ENCODE peak calls at places on chromosomes 5 and 9, in four cellular contexts. One of them, this sample, is unnamed.

GRCh38 chr5:96051401-96051830 is 89.8 kb upstream of the ELL2 start:
- DNase-seq in CD4-positive, alpha-beta T cell: no peak
- DNase-seq in aorta: no peak
- DNase-seq in heart right ventricle: no peak
- DNase-seq in this sample: no peak

GRCh38 chr9:107282268-107282667 is 811 bp upstream of the RAD23B start:
- DNase-seq in CD4-positive, alpha-beta T cell: no peak
- DNase-seq in aorta: no peak
- DNase-seq in heart right ventricle: no peak
- DNase-seq in this sample: peak

GRCh38 chr9:19102181-19102630 is 498 bp downstream of the HAUS6 start:
- DNase-seq in CD4-positive, alpha-beta T cell: peak
- DNase-seq in aorta: no peak
- DNase-seq in heart right ventricle: no peak
- DNase-seq in this sample: peak

GRCh38 chr9:77899679-77900354 is 131.8 kb downstream of the GNAQ start:
- DNase-seq in CD4-positive, alpha-beta T cell: no peak
- DNase-seq in aorta: no peak
- DNase-seq in heart right ventricle: no peak
- DNase-seq in this sample: no peak

GRCh38 chr9:132672413-132672690 is 2.1 kb downstream of the GTF3C4 start:
- DNase-seq in CD4-positive, alpha-beta T cell: no peak
- DNase-seq in aorta: no peak
- DNase-seq in heart right ventricle: no peak
- DNase-seq in this sample: no peak

GRCh38 chr5:132759114-132760042 is 12.2 kb downstream of the CCNI2 start:
- DNase-seq in CD4-positive, alpha-beta T cell: no peak
- DNase-seq in aorta: no peak
- DNase-seq in heart right ventricle: no peak
- DNase-seq in this sample: no peak

GRCh38 chr9:79220246-79220645 is 351.5 kb upstream of the TLE4 start:
- DNase-seq in CD4-positive, alpha-beta T cell: no peak
- DNase-seq in aorta: no peak
- DNase-seq in heart right ventricle: no peak
- DNase-seq in this sample: no peak

GRCh38 chr5:170070556-170071412 is 34.9 kb upstream of the FOXI1 start:
- DNase-seq in CD4-positive, alpha-beta T cell: no peak
- DNase-seq in aorta: no peak
- DNase-seq in heart right ventricle: peak
- DNase-seq in this sample: peak

GRCh38 chr5:52015760-52016159 is 632.5 kb downstream of the ISL1 start:
- DNase-seq in CD4-positive, alpha-beta T cell: no peak
- DNase-seq in aorta: no peak
- DNase-seq in heart right ventricle: no peak
- DNase-seq in this sample: no peak

GRCh38 chr9:134585746-134586706 is 55.6 kb upstream of the COL5A1 start:
- DNase-seq in CD4-positive, alpha-beta T cell: no peak
- DNase-seq in aorta: no peak
- DNase-seq in heart right ventricle: no peak
- DNase-seq in this sample: no peak

GRCh38 chr5:61052870-61053269 is 107.9 kb downstream of the NDUFAF2 start:
- DNase-seq in CD4-positive, alpha-beta T cell: no peak
- DNase-seq in aorta: no peak
- DNase-seq in heart right ventricle: no peak
- DNase-seq in this sample: no peak

GRCh38 chr9:92538541-92538940 is 2.8 kb upstream of the ECM2 start:
- DNase-seq in CD4-positive, alpha-beta T cell: no peak
- DNase-seq in aorta: no peak
- DNase-seq in heart right ventricle: no peak
- DNase-seq in this sample: no peak

GRCh38 chr5:166865206-166865605 is 1426.2 kb upstream of the WWC1 start:
- DNase-seq in CD4-positive, alpha-beta T cell: no peak
- DNase-seq in aorta: no peak
- DNase-seq in heart right ventricle: no peak
- DNase-seq in this sample: no peak

GRCh38 chr5:14168139-14168792 is 25.1 kb downstream of the TRIO start:
- DNase-seq in CD4-positive, alpha-beta T cell: no peak
- DNase-seq in aorta: no peak
- DNase-seq in heart right ventricle: no peak
- DNase-seq in this sample: peak

GRCh38 chr5:135320718-135321484 is 78.1 kb downstream of the MACROH2A1 start:
- DNase-seq in CD4-positive, alpha-beta T cell: no peak
- DNase-seq in aorta: no peak
- DNase-seq in heart right ventricle: no peak
- DNase-seq in this sample: no peak

GRCh38 chr9:13769006-13769405 is 489.5 kb upstream of the MPDZ start:
- DNase-seq in CD4-positive, alpha-beta T cell: no peak
- DNase-seq in aorta: no peak
- DNase-seq in heart right ventricle: no peak
- DNase-seq in this sample: no peak

GRCh38 chr5:168291961-168292782 is 727 bp downstream of the WWC1 start:
- DNase-seq in CD4-positive, alpha-beta T cell: no peak
- DNase-seq in aorta: no peak
- DNase-seq in heart right ventricle: no peak
- DNase-seq in this sample: no peak

GRCh38 chr5:33227247-33227646 is 213.5 kb upstream of the TARS1 start:
- DNase-seq in CD4-positive, alpha-beta T cell: no peak
- DNase-seq in aorta: no peak
- DNase-seq in heart right ventricle: no peak
- DNase-seq in this sample: no peak

GRCh38 chr5:138694146-138694545 is 59.1 kb upstream of the CTNNA1 start:
- DNase-seq in CD4-positive, alpha-beta T cell: no peak
- DNase-seq in aorta: no peak
- DNase-seq in heart right ventricle: no peak
- DNase-seq in this sample: no peak

GRCh38 chr5:14502291-14502690 is 79.3 kb upstream of the OTULINL start:
- DNase-seq in CD4-positive, alpha-beta T cell: no peak
- DNase-seq in aorta: no peak
- DNase-seq in heart right ventricle: no peak
- DNase-seq in this sample: no peak

GRCh38 chr5:173324115-173325001 is 3.9 kb downstream of the STC2 start:
- DNase-seq in CD4-positive, alpha-beta T cell: no peak
- DNase-seq in aorta: peak
- DNase-seq in heart right ventricle: peak
- DNase-seq in this sample: no peak

GRCh38 chr5:173323799-173324114 is 4.5 kb downstream of the STC2 start:
- DNase-seq in CD4-positive, alpha-beta T cell: no peak
- DNase-seq in aorta: no peak
- DNase-seq in heart right ventricle: no peak
- DNase-seq in this sample: no peak

GRCh38 chr5:173321886-173322285 is 6.3 kb downstream of the STC2 start:
- DNase-seq in CD4-positive, alpha-beta T cell: no peak
- DNase-seq in aorta: no peak
- DNase-seq in heart right ventricle: no peak
- DNase-seq in this sample: no peak

GRCh38 chr5:173325091-173325698 is 3.0 kb downstream of the STC2 start:
- DNase-seq in CD4-positive, alpha-beta T cell: no peak
- DNase-seq in aorta: no peak
- DNase-seq in heart right ventricle: no peak
- DNase-seq in this sample: no peak

GRCh38 chr5:173323121-173323798 is 5.0 kb downstream of the STC2 start:
- DNase-seq in CD4-positive, alpha-beta T cell: no peak
- DNase-seq in aorta: no peak
- DNase-seq in heart right ventricle: no peak
- DNase-seq in this sample: no peak
- H3K27ac ChIP-seq in CD4-positive, alpha-beta T cell: no peak
- H3K27ac ChIP-seq in aorta: no peak
- H3K27ac ChIP-seq in heart right ventricle: peak
- H3K27ac ChIP-seq in this sample: no peak

GRCh38 chr5:144800169-144800568 is 629.5 kb downstream of the KCTD16 start:
- DNase-seq in CD4-positive, alpha-beta T cell: no peak
- DNase-seq in aorta: no peak
- DNase-seq in heart right ventricle: no peak
- DNase-seq in this sample: no peak

GRCh38 chr5:144794922-144795321 is 624.2 kb downstream of the KCTD16 start:
- DNase-seq in CD4-positive, alpha-beta T cell: no peak
- DNase-seq in aorta: no peak
- DNase-seq in heart right ventricle: no peak
- DNase-seq in this sample: no peak

GRCh38 chr5:144798595-144798994 is 627.9 kb downstream of the KCTD16 start:
- DNase-seq in CD4-positive, alpha-beta T cell: no peak
- DNase-seq in aorta: no peak
- DNase-seq in heart right ventricle: no peak
- DNase-seq in this sample: no peak
- H3K27ac ChIP-seq in CD4-positive, alpha-beta T cell: no peak
- H3K27ac ChIP-seq in aorta: no peak
- H3K27ac ChIP-seq in heart right ventricle: no peak
- H3K27ac ChIP-seq in this sample: no peak

GRCh38 chr9:20815923-20816703 is 132.1 kb downstream of the FOCAD start:
- DNase-seq in CD4-positive, alpha-beta T cell: no peak
- DNase-seq in aorta: no peak
- DNase-seq in heart right ventricle: no peak
- DNase-seq in this sample: no peak
- H3K27ac ChIP-seq in CD4-positive, alpha-beta T cell: no peak
- H3K27ac ChIP-seq in aorta: no peak
- H3K27ac ChIP-seq in heart right ventricle: no peak
- H3K27ac ChIP-seq in this sample: no peak

GRCh38 chr9:36318212-36318802 is 60.1 kb upstream of the GNE start:
- DNase-seq in CD4-positive, alpha-beta T cell: no peak
- DNase-seq in aorta: no peak
- DNase-seq in heart right ventricle: no peak
- DNase-seq in this sample: no peak
- H3K27ac ChIP-seq in CD4-positive, alpha-beta T cell: no peak
- H3K27ac ChIP-seq in aorta: no peak
- H3K27ac ChIP-seq in heart right ventricle: no peak
- H3K27ac ChIP-seq in this sample: no peak

DNA sequence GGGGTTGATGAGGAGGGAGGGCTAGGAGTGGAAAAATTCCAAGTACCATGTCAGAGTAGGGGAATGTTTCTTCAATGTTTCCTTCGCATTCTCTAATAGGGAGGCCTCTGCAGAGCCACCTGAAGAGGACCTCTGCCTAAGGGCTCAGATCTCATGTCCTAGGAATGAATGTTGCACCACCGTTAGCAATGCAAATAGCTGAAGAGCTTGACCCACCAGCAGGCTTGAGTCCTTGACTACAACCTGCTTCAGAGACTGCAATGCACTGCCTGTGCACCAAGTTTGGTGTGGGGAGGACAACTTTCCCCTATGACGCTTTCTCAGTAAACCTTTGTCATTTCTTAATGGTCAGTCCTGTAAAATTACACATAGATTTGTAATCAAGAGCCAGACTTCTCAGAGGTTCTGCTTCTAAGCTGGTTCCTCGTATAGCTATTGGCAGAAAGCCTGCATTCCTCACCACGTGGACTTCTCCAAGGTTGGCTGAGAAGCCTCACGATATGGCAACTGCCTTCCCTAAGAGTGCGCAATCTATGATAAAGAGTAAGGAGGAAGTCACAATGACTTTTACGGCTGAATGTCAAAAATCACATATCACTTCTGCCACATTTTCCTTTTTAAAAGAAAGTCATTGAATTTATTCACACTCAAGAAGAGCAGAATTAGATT is 600.7 kb upstream of the PTGER4 start:
- DNase-seq in CD4-positive, alpha-beta T cell: no peak
- DNase-seq in aorta: no peak
- DNase-seq in heart right ventricle: no peak
- DNase-seq in this sample: no peak
- H3K27ac ChIP-seq in CD4-positive, alpha-beta T cell: no peak
- H3K27ac ChIP-seq in aorta: no peak
- H3K27ac ChIP-seq in heart right ventricle: no peak
- H3K27ac ChIP-seq in this sample: no peak

This sample was measured in OCI-LY7.